ENCODE peak calls at places on chromosomes 2 and 18, in five cellular contexts. L is tibial artery, D is prostate gland, W is GM23338, Z is heart right ventricle. T is an unnamed sample. For H3K27me3 and H3K4me1, the result is how much of the 10 kb centered on the place peaks cover.

GRCh38 chr2:201768918-201769317 is 11.8 kb downstream of the ALS2 start:
- DNase-seq in D (no peak), Z (no peak), W (no peak), L (no peak), T (no peak)

GRCh38 chr18:57797209-57797651 is 5.9 kb downstream of the ATP8B1 start:
- DNase-seq in Z (no peak), W (no peak), D (no peak), L (no peak), T (no peak)

GRCh38 chr2:236731767-236732580 is 162.3 kb downstream of the ACKR3 start:
- DNase-seq in D (no peak), Z (peak), W (no peak), L (peak), T (no peak)

GRCh38 chr2:29114841-29115609 is at the start of gene CLIP4:
- DNase-seq in D (peak), W (peak), Z (peak), L (peak), T (peak)

GRCh38 chr2:145797692-145798091 is 1277.8 kb upstream of the ZEB2 start:
- DNase-seq in Z (no peak), W (no peak), L (no peak), D (no peak), T (no peak)

GRCh38 chr2:207337234-207338219 is 171.8 kb upstream of the KLF7 start:
- DNase-seq in L (no peak), W (no peak), D (no peak), Z (no peak), T (no peak)

GRCh38 chr18:58996131-58996632 is 131.5 kb downstream of the ZNF532 start:
- DNase-seq in Z (no peak), L (no peak), D (no peak), W (no peak), T (no peak)

GRCh38 chr2:108492364-108492763 is 41.9 kb upstream of the LIMS1 start:
- DNase-seq in W (no peak), Z (no peak), D (no peak), L (no peak), T (no peak)

GRCh38 chr2:26696352-26696816 is 3.9 kb downstream of the KCNK3 start:
- DNase-seq in L (no peak), D (no peak), Z (no peak), W (no peak), T (no peak)

GRCh38 chr2:217828336-217828735 is 174.5 kb downstream of the TNS1 start:
- DNase-seq in W (no peak), Z (no peak), L (no peak), D (no peak), T (no peak)
- H3K27me3 ChIP-seq in W (under half), Z (under half), L (under half), D (under half), T (under half)

DNA sequence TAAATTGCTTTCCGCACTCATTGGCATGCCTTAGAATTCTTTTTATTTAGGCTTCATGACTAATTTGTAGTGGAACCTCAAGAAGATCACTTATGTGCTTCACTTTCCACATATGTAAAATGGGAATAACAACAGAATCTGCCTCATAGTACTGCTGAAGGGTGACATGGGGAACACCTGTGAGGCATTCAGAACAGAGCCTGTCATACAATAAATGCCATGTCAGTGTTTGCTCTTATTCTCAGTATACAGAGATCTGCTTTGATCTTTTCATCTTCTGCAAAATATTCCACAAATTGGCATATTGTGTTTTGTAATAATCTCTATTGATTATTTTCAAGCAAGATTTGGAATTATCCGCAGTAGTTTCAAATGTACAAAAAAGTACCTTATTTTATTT is 17.4 kb upstream of the CPS1 start:
- DNase-seq in D (no peak), Z (no peak), L (no peak), W (no peak), T (no peak)
- H3K4me1 ChIP-seq in D (under half), Z (under half), L (under half), W (under half), T (under half)

GRCh38 chr2:1814061-1814460 is 69.7 kb upstream of the PXDN start:
- DNase-seq in L (no peak), Z (no peak), W (no peak), D (no peak), T (no peak)
- H3K27me3 ChIP-seq in L (under half), Z (under half), W (under half), D (under half), T (under half)

GRCh38 chr2:20574423-20574911 is 76.4 kb downstream of the HS1BP3 start:
- DNase-seq in W (no peak), Z (no peak), D (no peak), L (no peak), T (no peak)

GRCh38 chr2:20574930-20575329 is 76.0 kb downstream of the HS1BP3 start:
- DNase-seq in L (no peak), Z (no peak), D (no peak), W (no peak), T (no peak)

GRCh38 chr2:20576598-20577115 is 74.2 kb downstream of the HS1BP3 start:
- DNase-seq in D (no peak), W (no peak), L (no peak), Z (no peak), T (peak)

GRCh38 chr2:20575414-20575813 is 75.5 kb downstream of the HS1BP3 start:
- DNase-seq in Z (no peak), L (no peak), D (no peak), W (no peak), T (no peak)

GRCh38 chr2:20575935-20576597 is 74.8 kb downstream of the HS1BP3 start:
- DNase-seq in L (no peak), D (no peak), Z (no peak), W (no peak), T (no peak)
- H3K4me1 ChIP-seq in L (half or more), D (under half), Z (half or more), W (under half), T (under half)

GRCh38 chr18:6414723-6415362 is at the start of gene L3MBTL4:
- DNase-seq in D (peak), L (no peak), W (peak), Z (peak), T (no peak)

GRCh38 chr18:6412933-6413472 is 1.7 kb downstream of the L3MBTL4 start:
- DNase-seq in Z (no peak), L (no peak), D (no peak), W (no peak), T (no peak)

GRCh38 chr18:6413554-6414117 is 1.1 kb downstream of the L3MBTL4 start:
- DNase-seq in Z (no peak), L (no peak), W (no peak), D (no peak), T (no peak)

GRCh38 chr18:6411367-6411766 is 3.3 kb downstream of the L3MBTL4 start:
- DNase-seq in D (no peak), L (no peak), W (no peak), Z (no peak), T (no peak)

GRCh38 chr18:6414118-6414722 is 491 bp downstream of the L3MBTL4 start:
- DNase-seq in D (peak), L (peak), Z (peak), W (peak), T (no peak)
- H3K27me3 ChIP-seq in D (under half), L (under half), Z (under half), W (under half), T (under half)

DNA sequence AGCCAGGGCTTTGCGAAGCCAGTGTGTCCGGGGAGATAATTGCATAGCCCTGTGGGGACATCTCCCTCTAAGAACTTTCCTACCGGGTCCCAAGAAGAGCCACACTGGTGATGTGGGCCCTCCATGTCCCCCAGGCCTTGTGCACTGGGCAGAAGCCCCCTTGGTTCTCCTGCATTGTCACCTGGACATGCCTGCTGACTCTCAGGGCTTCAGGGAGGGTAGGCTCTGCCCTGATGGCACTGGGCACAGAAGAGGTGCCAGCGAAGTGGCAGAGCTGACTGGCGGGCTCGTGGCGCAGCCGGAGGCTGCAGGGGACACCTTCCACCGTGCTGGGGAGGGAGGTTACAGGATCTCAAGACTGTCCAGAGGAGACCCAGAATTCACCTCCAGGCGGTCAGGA is 28.3 kb downstream of the GLI2 start:
- DNase-seq in W (no peak), L (peak), Z (no peak), D (no peak), T (no peak)
- H3K4me1 ChIP-seq in W (half or more), L (half or more), Z (under half), D (under half), T (under half)

GRCh38 chr2:216688731-216689360 is 6.5 kb downstream of the IGFBP5 start:
- DNase-seq in Z (peak), L (peak), D (no peak), W (peak), T (no peak)

GRCh38 chr2:216689397-216689796 is 6.0 kb downstream of the IGFBP5 start:
- DNase-seq in D (no peak), L (no peak), Z (no peak), W (no peak), T (no peak)

GRCh38 chr2:216692636-216693413 is 2.5 kb downstream of the IGFBP5 start:
- DNase-seq in D (peak), W (peak), L (peak), Z (peak), T (peak)

GRCh38 chr2:216691210-216691741 is 4.1 kb downstream of the IGFBP5 start:
- DNase-seq in W (peak), Z (peak), L (peak), D (peak), T (no peak)

DNA sequence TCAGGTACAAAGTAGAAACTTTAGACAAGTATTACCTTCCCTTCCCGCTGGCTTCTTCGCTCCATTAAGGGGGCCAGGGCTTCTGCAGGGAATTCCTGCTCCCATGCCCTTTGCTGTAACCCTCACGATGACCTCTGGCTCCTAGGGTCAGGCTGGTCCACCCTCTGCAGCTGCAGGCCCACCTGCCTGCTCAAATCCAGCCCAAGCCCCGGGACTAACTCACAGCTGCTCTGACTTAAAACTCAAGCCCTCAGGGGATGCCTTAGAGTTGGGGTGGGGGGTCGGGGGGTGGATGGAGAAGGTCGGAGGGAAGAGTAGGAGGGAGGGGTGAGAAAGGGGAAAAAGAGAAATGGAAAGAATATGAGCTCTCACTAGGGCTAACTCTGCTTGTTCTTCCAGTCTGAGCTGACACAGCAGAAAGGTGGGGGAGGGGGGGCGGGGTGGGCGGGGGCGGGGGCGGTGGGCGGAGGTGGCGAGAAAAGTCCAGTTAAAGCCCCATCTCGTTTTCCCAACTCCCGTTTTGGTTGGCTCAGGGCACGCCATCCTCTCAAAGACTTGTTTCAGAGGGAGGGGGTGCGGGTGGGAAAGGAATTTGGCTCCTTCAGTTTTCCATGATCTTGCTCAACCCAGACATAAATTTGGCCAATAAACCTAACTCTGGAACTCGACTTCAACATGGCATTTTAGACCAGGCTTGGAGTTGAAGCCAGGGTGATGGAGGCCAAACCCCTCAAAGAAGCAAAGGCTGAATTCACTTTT is 4.7 kb downstream of the IGFBP5 start:
- DNase-seq in Z (no peak), L (peak), W (peak), D (no peak), T (no peak)
- H3K27me3 ChIP-seq in Z (under half), L (under half), W (under half), D (under half), T (under half)

T was measured in naive thymus-derived CD4-positive, alpha-beta T cell.